ENCODE peak calls at places on chromosomes 7 and 10, in eight cellular contexts. I, V, Y, J, N, T, U and D are unnamed samples.

GRCh38 chr7:134018321-134018720 is 108.8 kb upstream of the LRGUK start:
- DNase-seq in V (no peak), J (no peak), T (no peak), I (no peak), Y (no peak), N (no peak), U (no peak), D (no peak)

GRCh38 chr10:55500931-55501559 is 700.0 kb upstream of the PCDH15 start:
- DNase-seq in I (no peak), U (no peak), Y (no peak), T (peak; percentile 34), V (no peak), N (no peak), J (peak; percentile 52), D (peak; percentile 31)

GRCh38 chr7:75856562-75856961 is 22.3 kb upstream of the RHBDD2 start:
- DNase-seq in V (no peak), I (no peak), N (no peak), T (no peak), J (no peak), U (no peak), Y (no peak), D (no peak)

GRCh38 chr10:93710333-93710909 is 8.0 kb upstream of the FRA10AC1 start:
- DNase-seq in J (no peak), T (no peak), N (no peak), Y (no peak), V (no peak), U (no peak), I (no peak), D (peak; percentile 41)

GRCh38 chr10:78768041-78768569 is 300.7 kb upstream of the ZMIZ1 start:
- DNase-seq in Y (no peak), I (no peak), T (no peak), U (no peak), V (no peak), N (no peak), J (no peak), D (no peak)

GRCh38 chr7:98352621-98353020 is 48.3 kb downstream of the BAIAP2L1 start:
- DNase-seq in J (peak; percentile 95), N (no peak), Y (peak; percentile 90), U (no peak), I (no peak), V (no peak), T (no peak), D (peak; percentile 75)

GRCh38 chr10:112524637-112525036 is 77.6 kb downstream of the VTI1A start:
- DNase-seq in N (no peak), I (no peak), T (no peak), U (no peak), V (no peak), J (peak; percentile 31), Y (peak; percentile 12), D (no peak)

GRCh38 chr10:56745490-56745889 is 384.4 kb upstream of the ZWINT start:
- DNase-seq in V (no peak), U (no peak), J (no peak), I (no peak), T (no peak), N (no peak), Y (no peak), D (no peak)

GRCh38 chr7:67916571-67916970 is 919.9 kb downstream of the TYW1 start:
- DNase-seq in Y (no peak), I (no peak), U (no peak), N (no peak), T (no peak), J (no peak), V (no peak), D (no peak)

GRCh38 chr7:34036069-34036920 is 131.0 kb downstream of the BMPER start:
- DNase-seq in V (peak; percentile 60), J (no peak), T (peak; percentile 84), I (no peak), N (no peak), Y (peak; percentile 33), U (peak; percentile 81), D (peak; percentile 95)

GRCh38 chr10:15742102-15742501 is 22.4 kb upstream of the ITGA8 start:
- DNase-seq in N (no peak), T (no peak), I (no peak), U (no peak), J (no peak), Y (no peak), V (no peak), D (no peak)

GRCh38 chr7:149011491-149011890 is 16.8 kb downstream of the PDIA4 start:
- DNase-seq in N (no peak), V (no peak), T (no peak), I (no peak), J (no peak), Y (no peak), U (no peak), D (no peak)

GRCh38 chr7:46990761-46991160 is 591.1 kb downstream of the TNS3 start:
- DNase-seq in I (no peak), N (no peak), V (no peak), U (no peak), T (no peak), Y (peak; percentile 55), J (peak; percentile 36), D (no peak)

GRCh38 chr10:131859341-131860020 is 41.3 kb upstream of the PPP2R2D start:
- DNase-seq in J (peak; percentile 15), I (no peak), T (no peak), V (no peak), Y (no peak), U (no peak), N (no peak), D (no peak)

GRCh38 chr7:133115596-133115995 is 33.7 kb upstream of the CHCHD3 start:
- DNase-seq in T (no peak), Y (no peak), U (no peak), I (no peak), J (no peak), V (no peak), N (no peak), D (no peak)

GRCh38 chr10:90813592-90814365 is 44.1 kb downstream of the HTR7 start:
- DNase-seq in Y (no peak), U (no peak), V (no peak), I (peak; percentile 57), T (no peak), N (no peak), J (no peak), D (no peak)
- H3K27me3 ChIP-seq in Y (no peaks in the 10 kb centered on the region), U (no peaks in the 10 kb centered on the region), V (no peaks in the 10 kb centered on the region), I (no peaks in the 10 kb centered on the region), T (no peaks in the 10 kb centered on the region), N (no peaks in the 10 kb centered on the region), J (no peaks in the 10 kb centered on the region), D (no peaks in the 10 kb centered on the region)

DNA sequence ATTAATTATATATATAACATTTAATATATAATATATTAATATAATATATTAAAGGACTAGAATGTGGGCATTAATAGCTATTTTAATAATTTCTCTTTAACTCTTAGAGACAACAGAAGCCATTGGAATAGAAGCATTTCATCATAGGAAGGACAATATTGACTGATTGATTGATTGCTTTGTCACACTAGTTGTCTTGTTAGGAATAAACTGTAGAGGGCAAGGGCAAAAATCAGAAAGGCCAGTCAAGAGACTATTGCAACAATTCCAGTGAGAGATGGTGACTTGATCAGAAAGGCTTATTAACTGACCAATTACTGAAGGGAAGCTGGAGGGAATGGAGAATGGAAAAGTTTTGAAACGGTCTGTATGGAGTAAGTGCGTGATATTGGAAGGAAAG is 87.3 kb downstream of the RUNDC3B start:
- DNase-seq in T (no peak), N (no peak), I (no peak), J (no peak), U (no peak), Y (no peak), V (no peak), D (no peak)
- H3K4me3 ChIP-seq in T (no peak overlapping the region), N (no peak overlapping the region), I (no peak overlapping the region), J (no peak overlapping the region), U (no peak overlapping the region), Y (no peak overlapping the region), V (no peak overlapping the region), D (no peak overlapping the region)

GRCh38 chr7:116877443-116878217 is 15.2 kb downstream of the CAPZA2 start:
- DNase-seq in U (no peak), V (no peak), I (no peak), N (no peak), J (no peak), T (no peak), Y (no peak), D (no peak)

GRCh38 chr7:116871061-116871700 is 8.8 kb downstream of the CAPZA2 start:
- DNase-seq in I (no peak), N (no peak), Y (no peak), J (no peak), U (no peak), T (no peak), V (no peak), D (no peak)

GRCh38 chr7:116872026-116872425 is 9.6 kb downstream of the CAPZA2 start:
- DNase-seq in N (no peak), U (no peak), V (no peak), I (no peak), T (no peak), J (peak; percentile 23), Y (no peak), D (no peak)

GRCh38 chr7:116876664-116877442 is 14.5 kb downstream of the CAPZA2 start:
- DNase-seq in J (no peak), U (peak; percentile 55), T (peak; percentile 60), V (peak; percentile 31), Y (peak; percentile 38), N (peak; percentile 56), I (no peak), D (peak; percentile 89)

DNA sequence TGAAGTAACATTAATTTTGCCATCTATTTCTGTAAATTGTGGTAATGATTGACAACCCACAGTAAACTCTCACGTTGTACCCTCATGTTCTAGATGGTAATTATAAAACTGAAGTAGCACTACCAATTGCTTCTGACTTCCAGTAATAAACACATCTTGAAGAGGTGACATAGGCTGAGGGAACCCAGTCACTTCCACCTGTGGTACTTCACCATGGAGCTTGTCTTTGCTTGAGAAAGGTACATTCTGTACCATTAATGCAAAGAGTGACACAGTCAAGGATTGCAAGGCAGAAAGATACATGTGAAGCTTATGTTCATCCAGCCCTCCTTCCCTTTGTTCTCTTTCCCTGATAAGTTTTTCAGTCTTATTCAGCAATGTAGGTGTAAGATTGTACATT is 11.2 kb downstream of the CAPZA2 start:
- DNase-seq in I (no peak), T (no peak), N (no peak), J (no peak), U (no peak), Y (no peak), V (no peak), D (peak; percentile 9)
- H3K4me1 ChIP-seq in I (peaks cover 81% of the 10 kb centered on the region), T (peaks cover 46% of the 10 kb centered on the region), N (peaks cover 100% of the 10 kb centered on the region), J (peaks cover 25% of the 10 kb centered on the region), U (peaks cover 14% of the 10 kb centered on the region), Y (peaks cover 15% of the 10 kb centered on the region), V (peaks cover 11% of the 10 kb centered on the region), D (peaks cover 11% of the 10 kb centered on the region)

DNA sequence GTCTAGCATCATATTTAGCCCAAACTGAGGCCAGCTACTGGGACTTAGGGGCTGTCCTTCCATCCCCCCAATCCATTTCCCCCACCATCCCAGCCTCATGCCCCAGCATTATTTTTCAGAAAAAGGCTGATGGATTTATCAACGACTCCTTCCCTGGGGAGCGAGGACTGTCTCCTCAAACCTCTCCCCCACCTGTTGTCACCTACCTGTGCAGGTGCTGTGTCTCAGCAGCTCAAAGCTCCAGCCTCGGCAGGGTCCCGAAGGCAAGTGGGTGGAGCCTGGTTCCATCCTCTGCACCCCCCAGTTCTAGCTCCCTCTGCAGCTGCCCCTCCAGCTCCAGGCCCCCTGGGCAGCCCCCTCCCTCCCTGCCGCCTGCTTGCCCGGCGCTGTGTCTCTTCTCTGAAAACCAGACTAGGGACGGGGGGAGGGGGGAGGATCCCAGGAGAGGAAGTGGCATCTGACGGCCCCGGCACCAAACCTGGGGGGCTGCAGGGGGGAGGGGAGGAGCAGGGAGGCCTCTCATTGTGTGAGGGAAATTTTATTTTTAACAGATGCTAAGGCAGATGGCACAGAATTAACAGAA is 61.7 kb upstream of the PAX2 start:
- DNase-seq in N (no peak), I (no peak), T (no peak), U (no peak), Y (no peak), J (no peak), V (no peak), D (no peak)
- H3K27me3 ChIP-seq in N (peaks cover 100% of the 10 kb centered on the region), I (peaks cover 100% of the 10 kb centered on the region), T (no peaks in the 10 kb centered on the region), U (peaks cover 100% of the 10 kb centered on the region), Y (peaks cover 58% of the 10 kb centered on the region), J (peaks cover 77% of the 10 kb centered on the region), V (no peaks in the 10 kb centered on the region), D (peaks cover 4% of the 10 kb centered on the region)